ENCODE peak calls at places on chromosomes 4 and X, in six cellular contexts. One of them, this sample, is unnamed.

GRCh38 chrX:39665830-39666518 is 431.8 kb downstream of the BCOR start:
- DNase-seq in stimulated activated CD8-positive, alpha-beta memory T cell treated with anti-CD3 and anti-CD28 coated beads, Interleukin-15, amount 100 ng/mL, for 1 hour: no peak
- DNase-seq in erythroblast: no peak
- DNase-seq in activated naive CD8-positive, alpha-beta T cell treated with anti-CD3 and anti-CD28 coated beads for 36 hours: no peak
- DNase-seq in effector memory CD8-positive, alpha-beta T cell: no peak
- DNase-seq in iris pigment epithelial cell: no peak
- DNase-seq in this sample: no peak

GRCh38 chr4:3371581-3372001 is 70.2 kb upstream of the HGFAC start:
- DNase-seq in stimulated activated CD8-positive, alpha-beta memory T cell treated with anti-CD3 and anti-CD28 coated beads, Interleukin-15, amount 100 ng/mL, for 1 hour: no peak
- DNase-seq in erythroblast: no peak
- DNase-seq in activated naive CD8-positive, alpha-beta T cell treated with anti-CD3 and anti-CD28 coated beads for 36 hours: no peak
- DNase-seq in effector memory CD8-positive, alpha-beta T cell: no peak
- DNase-seq in iris pigment epithelial cell: no peak
- DNase-seq in this sample: no peak

GRCh38 chr4:105714932-105715331 is 6.3 kb downstream of the GSTCD start:
- DNase-seq in stimulated activated CD8-positive, alpha-beta memory T cell treated with anti-CD3 and anti-CD28 coated beads, Interleukin-15, amount 100 ng/mL, for 1 hour: no peak
- DNase-seq in erythroblast: peak
- DNase-seq in activated naive CD8-positive, alpha-beta T cell treated with anti-CD3 and anti-CD28 coated beads for 36 hours: no peak
- DNase-seq in effector memory CD8-positive, alpha-beta T cell: no peak
- DNase-seq in iris pigment epithelial cell: no peak
- DNase-seq in this sample: peak

GRCh38 chr4:184818216-184818564 is 7.6 kb downstream of the ACSL1 start:
- DNase-seq in stimulated activated CD8-positive, alpha-beta memory T cell treated with anti-CD3 and anti-CD28 coated beads, Interleukin-15, amount 100 ng/mL, for 1 hour: no peak
- DNase-seq in erythroblast: no peak
- DNase-seq in activated naive CD8-positive, alpha-beta T cell treated with anti-CD3 and anti-CD28 coated beads for 36 hours: no peak
- DNase-seq in effector memory CD8-positive, alpha-beta T cell: no peak
- DNase-seq in iris pigment epithelial cell: no peak
- DNase-seq in this sample: no peak

GRCh38 chr4:128787509-128788311 is 21.8 kb upstream of the JADE1 start:
- DNase-seq in stimulated activated CD8-positive, alpha-beta memory T cell treated with anti-CD3 and anti-CD28 coated beads, Interleukin-15, amount 100 ng/mL, for 1 hour: no peak
- DNase-seq in erythroblast: peak
- DNase-seq in activated naive CD8-positive, alpha-beta T cell treated with anti-CD3 and anti-CD28 coated beads for 36 hours: no peak
- DNase-seq in effector memory CD8-positive, alpha-beta T cell: no peak
- DNase-seq in iris pigment epithelial cell: no peak
- DNase-seq in this sample: peak

GRCh38 chr4:104411501-104411900 is 83.2 kb downstream of the CXXC4 start:
- DNase-seq in stimulated activated CD8-positive, alpha-beta memory T cell treated with anti-CD3 and anti-CD28 coated beads, Interleukin-15, amount 100 ng/mL, for 1 hour: no peak
- DNase-seq in erythroblast: no peak
- DNase-seq in activated naive CD8-positive, alpha-beta T cell treated with anti-CD3 and anti-CD28 coated beads for 36 hours: no peak
- DNase-seq in effector memory CD8-positive, alpha-beta T cell: no peak
- DNase-seq in iris pigment epithelial cell: no peak
- DNase-seq in this sample: no peak

GRCh38 chr4:47313396-47313795 is 150.1 kb downstream of the COMMD8 start:
- DNase-seq in stimulated activated CD8-positive, alpha-beta memory T cell treated with anti-CD3 and anti-CD28 coated beads, Interleukin-15, amount 100 ng/mL, for 1 hour: no peak
- DNase-seq in erythroblast: no peak
- DNase-seq in activated naive CD8-positive, alpha-beta T cell treated with anti-CD3 and anti-CD28 coated beads for 36 hours: no peak
- DNase-seq in effector memory CD8-positive, alpha-beta T cell: no peak
- DNase-seq in iris pigment epithelial cell: no peak
- DNase-seq in this sample: no peak

GRCh38 chrX:8960809-8961413 is 73.0 kb downstream of the FAM9B start:
- DNase-seq in stimulated activated CD8-positive, alpha-beta memory T cell treated with anti-CD3 and anti-CD28 coated beads, Interleukin-15, amount 100 ng/mL, for 1 hour: no peak
- DNase-seq in erythroblast: no peak
- DNase-seq in activated naive CD8-positive, alpha-beta T cell treated with anti-CD3 and anti-CD28 coated beads for 36 hours: no peak
- DNase-seq in effector memory CD8-positive, alpha-beta T cell: no peak
- DNase-seq in iris pigment epithelial cell: no peak
- DNase-seq in this sample: peak

GRCh38 chr4:158796370-158797140 is 27.7 kb downstream of the FNIP2 start:
- DNase-seq in stimulated activated CD8-positive, alpha-beta memory T cell treated with anti-CD3 and anti-CD28 coated beads, Interleukin-15, amount 100 ng/mL, for 1 hour: no peak
- DNase-seq in erythroblast: no peak
- DNase-seq in activated naive CD8-positive, alpha-beta T cell treated with anti-CD3 and anti-CD28 coated beads for 36 hours: no peak
- DNase-seq in effector memory CD8-positive, alpha-beta T cell: no peak
- DNase-seq in iris pigment epithelial cell: peak
- DNase-seq in this sample: no peak

GRCh38 chrX:134542485-134542884 is 82.5 kb downstream of the HPRT1 start:
- DNase-seq in stimulated activated CD8-positive, alpha-beta memory T cell treated with anti-CD3 and anti-CD28 coated beads, Interleukin-15, amount 100 ng/mL, for 1 hour: no peak
- DNase-seq in erythroblast: no peak
- DNase-seq in activated naive CD8-positive, alpha-beta T cell treated with anti-CD3 and anti-CD28 coated beads for 36 hours: no peak
- DNase-seq in effector memory CD8-positive, alpha-beta T cell: no peak
- DNase-seq in iris pigment epithelial cell: peak
- DNase-seq in this sample: peak

This sample was measured in OCI-M1.